ENCODE peak calls at places on chromosomes 5 and 9, in five cellular contexts. One of them, this sample, is unnamed.
A peak's percentile ranks its signal among the peaks of the same experiment; 100 is the strongest.

GRCh38 chr5:176656467-176656990 is 9.2 kb downstream of the TSPAN17 start:
- DNase-seq in T-cell: no peak
- DNase-seq in activated CD4-positive, alpha-beta memory T cell treated with anti-CD3 and anti-CD28 coated beads, Interleukin-2, amount 10 ng/mL, durations not matched to agents 7 days and 5 days: no peak
- DNase-seq in myocyte: no peak
- DNase-seq in activated effector memory CD4-positive, alpha-beta T cell treated with Interleukin-2 at 50 U/mL for 16 hours: no peak
- DNase-seq in this sample: no peak

GRCh38 chr9:77997611-77998349 is 33.8 kb downstream of the GNAQ start:
- DNase-seq in activated effector memory CD4-positive, alpha-beta T cell treated with Interleukin-2 at 50 U/mL for 16 hours: no peak
- DNase-seq in T-cell: no peak
- DNase-seq in activated CD4-positive, alpha-beta memory T cell treated with anti-CD3 and anti-CD28 coated beads, Interleukin-2, amount 10 ng/mL, durations not matched to agents 7 days and 5 days: no peak
- DNase-seq in myocyte: no peak
- DNase-seq in this sample: no peak

GRCh38 chr5:173281910-173282309 is 46.3 kb downstream of the STC2 start:
- DNase-seq in T-cell: no peak
- DNase-seq in myocyte: no peak
- DNase-seq in activated CD4-positive, alpha-beta memory T cell treated with anti-CD3 and anti-CD28 coated beads, Interleukin-2, amount 10 ng/mL, durations not matched to agents 7 days and 5 days: no peak
- DNase-seq in activated effector memory CD4-positive, alpha-beta T cell treated with Interleukin-2 at 50 U/mL for 16 hours: no peak
- DNase-seq in this sample: no peak

GRCh38 chr5:142324377-142324870 is 397 bp downstream of the SPRY4 start:
- DNase-seq in activated CD4-positive, alpha-beta memory T cell treated with anti-CD3 and anti-CD28 coated beads, Interleukin-2, amount 10 ng/mL, durations not matched to agents 7 days and 5 days: no peak
- DNase-seq in myocyte: no peak
- DNase-seq in activated effector memory CD4-positive, alpha-beta T cell treated with Interleukin-2 at 50 U/mL for 16 hours: no peak
- DNase-seq in T-cell: peak; percentile 3
- DNase-seq in this sample: no peak

GRCh38 chr9:69963728-69964127 is 79.9 kb upstream of the MAMDC2 start:
- DNase-seq in myocyte: no peak
- DNase-seq in T-cell: no peak
- DNase-seq in activated CD4-positive, alpha-beta memory T cell treated with anti-CD3 and anti-CD28 coated beads, Interleukin-2, amount 10 ng/mL, durations not matched to agents 7 days and 5 days: no peak
- DNase-seq in activated effector memory CD4-positive, alpha-beta T cell treated with Interleukin-2 at 50 U/mL for 16 hours: no peak
- DNase-seq in this sample: no peak

GRCh38 chr5:172943906-172944305 is 15.3 kb upstream of the RPL26L1 start:
- DNase-seq in T-cell: no peak
- DNase-seq in myocyte: no peak
- DNase-seq in activated CD4-positive, alpha-beta memory T cell treated with anti-CD3 and anti-CD28 coated beads, Interleukin-2, amount 10 ng/mL, durations not matched to agents 7 days and 5 days: no peak
- DNase-seq in activated effector memory CD4-positive, alpha-beta T cell treated with Interleukin-2 at 50 U/mL for 16 hours: no peak
- DNase-seq in this sample: no peak

GRCh38 chr5:95403996-95404395 is 12.8 kb downstream of the FAM81B start:
- DNase-seq in activated effector memory CD4-positive, alpha-beta T cell treated with Interleukin-2 at 50 U/mL for 16 hours: no peak
- DNase-seq in myocyte: no peak
- DNase-seq in T-cell: no peak
- DNase-seq in activated CD4-positive, alpha-beta memory T cell treated with anti-CD3 and anti-CD28 coated beads, Interleukin-2, amount 10 ng/mL, durations not matched to agents 7 days and 5 days: no peak
- DNase-seq in this sample: no peak

GRCh38 chr9:17810728-17811634 is 232.1 kb downstream of the SH3GL2 start:
- DNase-seq in T-cell: no peak
- DNase-seq in activated effector memory CD4-positive, alpha-beta T cell treated with Interleukin-2 at 50 U/mL for 16 hours: no peak
- DNase-seq in activated CD4-positive, alpha-beta memory T cell treated with anti-CD3 and anti-CD28 coated beads, Interleukin-2, amount 10 ng/mL, durations not matched to agents 7 days and 5 days: peak; percentile 42
- DNase-seq in myocyte: peak; percentile 80
- DNase-seq in this sample: no peak

GRCh38 chr9:115117999-115118470 is at the start of gene TNC:
- DNase-seq in T-cell: no peak
- DNase-seq in activated effector memory CD4-positive, alpha-beta T cell treated with Interleukin-2 at 50 U/mL for 16 hours: no peak
- DNase-seq in myocyte: peak; percentile 71
- DNase-seq in activated CD4-positive, alpha-beta memory T cell treated with anti-CD3 and anti-CD28 coated beads, Interleukin-2, amount 10 ng/mL, durations not matched to agents 7 days and 5 days: no peak
- DNase-seq in this sample: no peak

GRCh38 chr5:170252109-170252508 is 19.3 kb downstream of the C5orf58 start:
- DNase-seq in activated CD4-positive, alpha-beta memory T cell treated with anti-CD3 and anti-CD28 coated beads, Interleukin-2, amount 10 ng/mL, durations not matched to agents 7 days and 5 days: no peak
- DNase-seq in myocyte: no peak
- DNase-seq in T-cell: no peak
- DNase-seq in activated effector memory CD4-positive, alpha-beta T cell treated with Interleukin-2 at 50 U/mL for 16 hours: no peak
- DNase-seq in this sample: no peak

GRCh38 chr9:91921371-91921770 is 28.7 kb downstream of the ROR2 start:
- DNase-seq in activated CD4-positive, alpha-beta memory T cell treated with anti-CD3 and anti-CD28 coated beads, Interleukin-2, amount 10 ng/mL, durations not matched to agents 7 days and 5 days: no peak
- DNase-seq in activated effector memory CD4-positive, alpha-beta T cell treated with Interleukin-2 at 50 U/mL for 16 hours: no peak
- DNase-seq in myocyte: no peak
- DNase-seq in T-cell: no peak
- DNase-seq in this sample: no peak

GRCh38 chr5:93062548-93062947 is 518.5 kb downstream of the NR2F1-AS1 start:
- DNase-seq in myocyte: peak; percentile 30
- DNase-seq in activated CD4-positive, alpha-beta memory T cell treated with anti-CD3 and anti-CD28 coated beads, Interleukin-2, amount 10 ng/mL, durations not matched to agents 7 days and 5 days: no peak
- DNase-seq in T-cell: no peak
- DNase-seq in activated effector memory CD4-positive, alpha-beta T cell treated with Interleukin-2 at 50 U/mL for 16 hours: no peak
- DNase-seq in this sample: no peak

GRCh38 chr5:132076983-132077382 is 3.4 kb downstream of the CSF2 start:
- DNase-seq in T-cell: no peak
- DNase-seq in myocyte: no peak
- DNase-seq in activated effector memory CD4-positive, alpha-beta T cell treated with Interleukin-2 at 50 U/mL for 16 hours: no peak
- DNase-seq in activated CD4-positive, alpha-beta memory T cell treated with anti-CD3 and anti-CD28 coated beads, Interleukin-2, amount 10 ng/mL, durations not matched to agents 7 days and 5 days: no peak
- DNase-seq in this sample: no peak

This sample was measured in effector memory CD8-positive, alpha-beta T cell.